ENCODE peak calls at places on chromosomes 12 and 14, in nine cellular contexts. A, N, J, G, C, T, S, E and P are unnamed samples.

GRCh38 chr14:54935100-54935499 is 32.5 kb upstream of the GCH1 start:
- DNase-seq in T (no peak), E (no peak), G (no peak), J (no peak), N (no peak), A (no peak), S (no peak), C (no peak), P (no peak)

GRCh38 chr14:69673099-69673498 is 61.7 kb downstream of the SUSD6 start:
- DNase-seq in E (no peak), N (no peak), S (no peak), T (no peak), G (peak), A (no peak), C (no peak), J (no peak), P (no peak)

GRCh38 chr14:60315591-60315990 is 66.6 kb downstream of the PPM1A start:
- DNase-seq in S (no peak), E (no peak), J (no peak), G (no peak), A (no peak), N (no peak), C (no peak), T (no peak), P (no peak)

GRCh38 chr12:1500095-1500801 is 94.1 kb downstream of the FBXL14 start:
- DNase-seq in C (no peak), N (no peak), J (no peak), G (no peak), E (peak), A (peak), S (no peak), T (peak), P (no peak)

GRCh38 chr12:51771008-51771407 is 77.5 kb downstream of the FIGNL2 start:
- DNase-seq in G (no peak), E (no peak), A (no peak), C (no peak), S (no peak), N (no peak), J (no peak), T (no peak), P (no peak)

GRCh38 chr14:93042968-93043940 is 72.5 kb downstream of the ITPK1 start:
- DNase-seq in S (no peak), C (no peak), T (peak), E (peak), A (peak), J (peak), G (no peak), N (no peak), P (no peak)

GRCh38 chr12:106767954-106768501 is 6.5 kb upstream of the RIC8B start:
- DNase-seq in T (no peak), C (no peak), E (no peak), G (no peak), S (no peak), A (no peak), J (no peak), N (peak), P (peak)

GRCh38 chr14:105475269-105475915 is 771 bp downstream of the CRIP2 start:
- DNase-seq in N (peak), S (no peak), A (no peak), E (no peak), T (peak), J (no peak), C (no peak), G (no peak), P (no peak)

GRCh38 chr12:80472912-80473500 is 29.0 kb downstream of the PTPRQ start:
- DNase-seq in E (peak), N (peak), G (peak), A (no peak), J (peak), S (no peak), T (peak), C (no peak), P (peak)

GRCh38 chr12:21776242-21776641 is 1.7 kb upstream of the KCNJ8 start:
- DNase-seq in A (peak), T (no peak), G (no peak), J (no peak), S (no peak), E (no peak), C (no peak), N (no peak), P (no peak)

GRCh38 chr12:11860026-11860425 is 210.6 kb downstream of the ETV6 start:
- DNase-seq in C (no peak), J (no peak), T (no peak), G (no peak), S (no peak), A (no peak), N (no peak), E (no peak), P (no peak)

GRCh38 chr12:69490920-69491643 is 20.9 kb downstream of the FRS2 start:
- DNase-seq in T (no peak), J (no peak), N (no peak), C (no peak), S (no peak), A (no peak), E (no peak), G (no peak), P (no peak)